ENCODE peak calls at places on chromosomes 16 and 17, in four cellular contexts. One of them, this sample, is unnamed.

GRCh38 chr17:73798111-73798748 is 154.0 kb upstream of the SDK2 start:
- DNase-seq in K562: peak
- DNase-seq in HCT116: no peak
- DNase-seq in HepG2: peak
- DNase-seq in this sample: no peak

GRCh38 chr16:21302898-21303528 is 24.9 kb upstream of the CRYM start:
- DNase-seq in K562: peak
- DNase-seq in HCT116: peak
- DNase-seq in HepG2: no peak
- DNase-seq in this sample: no peak

GRCh38 chr17:64148699-64149098 is 18.8 kb upstream of the ERN1 start:
- DNase-seq in K562: no peak
- DNase-seq in HCT116: no peak
- DNase-seq in HepG2: no peak
- DNase-seq in this sample: peak

GRCh38 chr17:4182043-4182442 is 39.0 kb downstream of the CYB5D2 start:
- DNase-seq in K562: no peak
- DNase-seq in HCT116: no peak
- DNase-seq in HepG2: no peak
- DNase-seq in this sample: no peak

GRCh38 chr17:78605429-78605828 is 28.2 kb upstream of the DNAH17 start:
- DNase-seq in K562: no peak
- DNase-seq in HCT116: no peak
- DNase-seq in HepG2: no peak
- DNase-seq in this sample: no peak

GRCh38 chr17:59845595-59846390 is 47.0 kb downstream of the TUBD1 start:
- DNase-seq in K562: peak
- DNase-seq in HCT116: peak
- DNase-seq in HepG2: peak
- DNase-seq in this sample: no peak

GRCh38 chr17:7611635-7612293 is 2.9 kb downstream of the FXR2 start:
- DNase-seq in K562: peak
- DNase-seq in HCT116: no peak
- DNase-seq in HepG2: no peak
- DNase-seq in this sample: no peak

GRCh38 chr17:7334938-7335538 is 1.3 kb upstream of the ACAP1 start:
- DNase-seq in K562: no peak
- DNase-seq in HCT116: no peak
- DNase-seq in HepG2: no peak
- DNase-seq in this sample: no peak

GRCh38 chr17:27956601-27957445 is 63.7 kb upstream of the LYRM9 start:
- DNase-seq in K562: peak
- DNase-seq in HCT116: no peak
- DNase-seq in HepG2: no peak
- DNase-seq in this sample: peak

GRCh38 chr16:287981-288920 is 5.3 kb downstream of the PDIA2 start:
- DNase-seq in K562: no peak
- DNase-seq in HCT116: no peak
- DNase-seq in HepG2: no peak
- DNase-seq in this sample: no peak

GRCh38 chr16:23965137-23965733 is 129.5 kb downstream of the PRKCB start:
- DNase-seq in K562: no peak
- DNase-seq in HCT116: no peak
- DNase-seq in HepG2: no peak
- DNase-seq in this sample: no peak

GRCh38 chr16:9090101-9090959 is 1.1 kb upstream of the HAPSTR1 start:
- DNase-seq in K562: peak
- DNase-seq in HCT116: no peak
- DNase-seq in HepG2: no peak
- DNase-seq in this sample: peak

GRCh38 chr17:17870292-17870691 is 33.5 kb upstream of the SREBF1 start:
- DNase-seq in K562: no peak
- DNase-seq in HCT116: no peak
- DNase-seq in HepG2: no peak
- DNase-seq in this sample: no peak

GRCh38 chr16:8893426-8893825 is 11.3 kb downstream of the LITAFD start:
- DNase-seq in K562: no peak
- DNase-seq in HCT116: no peak
- DNase-seq in HepG2: no peak
- DNase-seq in this sample: no peak

GRCh38 chr17:82880620-82881019 is 40.8 kb upstream of the ZNF750 start:
- DNase-seq in K562: no peak
- DNase-seq in HCT116: no peak
- DNase-seq in HepG2: no peak
- DNase-seq in this sample: no peak

GRCh38 chr16:70391881-70392481 is 45.3 kb downstream of the DDX19A start:
- DNase-seq in K562: no peak
- DNase-seq in HCT116: no peak
- DNase-seq in HepG2: no peak
- DNase-seq in this sample: no peak

DNA sequence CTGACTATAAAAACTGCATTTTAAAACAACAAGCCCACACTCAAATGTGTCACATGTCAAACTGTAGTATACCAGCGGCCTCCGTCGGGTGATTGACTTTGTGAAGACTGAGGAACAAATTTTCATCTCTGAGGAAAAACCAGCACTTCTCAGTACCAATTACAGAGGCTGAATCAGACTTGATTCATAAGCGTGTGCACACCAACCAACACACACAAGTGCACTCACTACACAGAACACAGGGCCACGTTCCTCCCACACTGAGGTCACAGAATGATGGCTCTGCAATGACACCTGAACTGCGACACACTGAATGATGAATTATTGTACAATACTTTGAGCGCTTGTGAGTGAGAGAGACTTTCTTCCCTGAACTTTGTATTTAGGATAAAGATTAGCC is 29.6 kb downstream of the XPO6 start:
- DNase-seq in K562: no peak
- DNase-seq in HCT116: no peak
- DNase-seq in HepG2: no peak
- DNase-seq in this sample: no peak
- TF ChIP-seq MAX in K562: no peak
- TF ChIP-seq MAX in HCT116: no peak
- TF ChIP-seq MAX in HepG2: no peak
- TF ChIP-seq MAX in this sample: no peak

GRCh38 chr16:79625738-79626137 is 25.2 kb upstream of the MAF start:
- DNase-seq in K562: no peak
- DNase-seq in HCT116: no peak
- DNase-seq in HepG2: no peak
- DNase-seq in this sample: no peak

GRCh38 chr16:79629003-79629402 is 28.5 kb upstream of the MAF start:
- DNase-seq in K562: no peak
- DNase-seq in HCT116: no peak
- DNase-seq in HepG2: no peak
- DNase-seq in this sample: no peak

GRCh38 chr16:79632289-79632688 is 31.8 kb upstream of the MAF start:
- DNase-seq in K562: no peak
- DNase-seq in HCT116: no peak
- DNase-seq in HepG2: no peak
- DNase-seq in this sample: no peak

GRCh38 chr16:79627092-79627491 is 26.6 kb upstream of the MAF start:
- DNase-seq in K562: no peak
- DNase-seq in HCT116: no peak
- DNase-seq in HepG2: no peak
- DNase-seq in this sample: no peak

GRCh38 chr16:79628501-79628975 is 28.0 kb upstream of the MAF start:
- DNase-seq in K562: no peak
- DNase-seq in HCT116: no peak
- DNase-seq in HepG2: no peak
- DNase-seq in this sample: no peak
- TF ChIP-seq ELF1 in K562: no peak
- TF ChIP-seq ELF1 in HCT116: no peak
- TF ChIP-seq ELF1 in HepG2: no peak
- TF ChIP-seq ELF1 in this sample: no peak

DNA sequence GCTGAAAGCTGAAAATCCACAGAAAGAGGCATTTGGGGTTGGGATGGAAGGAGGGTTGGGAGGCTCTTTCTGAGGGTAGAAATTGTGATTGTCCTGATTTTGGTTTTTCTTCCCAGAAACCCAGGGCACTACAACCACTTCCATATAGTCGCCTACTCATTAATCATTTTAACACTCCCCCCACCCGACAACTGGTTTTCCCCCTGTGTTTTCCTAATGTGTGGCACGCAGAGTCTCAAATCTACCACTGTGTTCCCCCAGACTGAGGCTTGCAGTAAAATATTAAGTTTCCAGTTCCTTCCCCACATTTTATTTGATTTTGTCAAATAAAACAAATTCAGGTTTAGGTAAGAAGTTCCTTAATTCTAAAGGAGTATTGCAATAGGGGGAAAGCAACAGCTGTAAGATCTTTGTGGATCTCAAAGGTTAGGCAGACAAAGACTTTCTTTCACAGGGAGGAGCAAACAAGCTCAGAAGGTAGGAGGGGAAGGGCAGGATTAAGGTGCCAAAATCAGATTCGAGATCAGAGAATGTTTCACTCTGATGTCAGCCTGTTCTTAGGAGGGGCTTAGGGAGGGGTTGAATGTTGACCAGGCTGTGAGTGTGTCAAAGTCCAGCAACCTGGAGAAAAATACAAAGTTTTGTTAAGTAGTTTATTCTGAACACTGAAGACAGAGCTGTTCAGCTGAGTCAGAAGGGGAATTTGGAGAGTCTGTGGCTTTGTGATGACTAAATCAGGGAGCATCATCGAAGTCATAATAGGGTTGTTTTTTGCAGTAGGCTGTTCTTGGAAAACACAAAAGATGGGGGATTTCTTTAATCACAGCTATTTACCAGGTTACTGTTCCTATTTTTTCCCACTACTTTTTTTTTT is 3.6 kb downstream of the ZNF267 start:
- DNase-seq in K562: peak
- DNase-seq in HCT116: no peak
- DNase-seq in HepG2: peak
- DNase-seq in this sample: no peak
- TF ChIP-seq MAX in K562: no peak
- TF ChIP-seq MAX in HCT116: no peak
- TF ChIP-seq MAX in HepG2: no peak
- TF ChIP-seq MAX in this sample: no peak

DNA sequence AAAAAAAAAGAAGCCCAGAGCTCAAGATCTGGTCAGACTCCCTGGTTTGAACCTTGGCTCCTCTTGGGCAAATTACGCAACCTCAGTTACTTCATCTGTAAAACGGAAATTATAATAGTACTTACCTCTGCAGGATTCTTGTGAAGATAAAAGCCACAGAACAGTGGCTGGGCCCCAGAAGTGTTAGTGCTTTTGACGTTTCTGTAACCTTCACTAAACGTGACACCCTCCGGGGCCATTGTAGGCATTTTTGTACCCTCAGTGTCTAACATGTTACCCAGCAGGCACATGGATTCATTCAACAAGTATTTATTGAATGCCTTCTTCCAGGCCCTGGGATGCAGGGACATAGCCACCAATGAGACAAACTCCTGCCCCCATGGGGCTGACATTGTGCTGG is 58.0 kb downstream of the PITPNC1 start:
- DNase-seq in K562: no peak
- DNase-seq in HCT116: no peak
- DNase-seq in HepG2: peak
- DNase-seq in this sample: no peak
- TF ChIP-seq ELF1 in K562: no peak
- TF ChIP-seq ELF1 in HCT116: no peak
- TF ChIP-seq ELF1 in HepG2: no peak
- TF ChIP-seq ELF1 in this sample: no peak